ENCODE peak calls at places on chromosome 5, in seven cellular contexts. Q is SK-N-SH, D is GM23248, F is OCI-LY7, O is neural progenitor cell, P is hepatocyte, N is PC-3. S is an unnamed sample. For H3K9me3, the result is how much of the 10 kb centered on the place peaks cover.

GRCh38 chr5:157366741-157367684 is 93.0 kb upstream of the NIPAL4 start:
- DNase-seq in Q (peak), D (peak), F (peak), O (peak), P (peak), N (peak), S (no peak)

GRCh38 chr5:56807698-56808097 is 7.7 kb upstream of the MAP3K1 start:
- DNase-seq in Q (no peak), D (no peak), F (no peak), O (no peak), P (no peak), N (no peak), S (no peak)

GRCh38 chr5:135208555-135209494 is 174.8 kb upstream of the PITX1 start:
- DNase-seq in Q (no peak), D (peak), F (no peak), O (no peak), P (peak), N (peak), S (no peak)

GRCh38 chr5:168552146-168552545 is 23.0 kb downstream of the FBLL1 start:
- DNase-seq in Q (no peak), D (peak), F (no peak), O (no peak), P (no peak), N (peak), S (no peak)

GRCh38 chr5:6631441-6631840 is 1.4 kb downstream of the NSUN2 start:
- DNase-seq in Q (no peak), D (peak), F (no peak), O (no peak), P (no peak), N (peak), S (no peak)

GRCh38 chr5:28301676-28302075 is 1263.3 kb upstream of the CDH9 start:
- DNase-seq in Q (no peak), D (peak), F (no peak), O (no peak), P (peak), N (peak), S (no peak)

GRCh38 chr5:169416583-169417196 is 115.8 kb upstream of the SLIT3 start:
- DNase-seq in Q (no peak), D (peak), F (no peak), O (peak), P (peak), N (no peak), S (peak)

GRCh38 chr5:169942181-169942580 is 38.1 kb downstream of the INSYN2B start:
- DNase-seq in Q (no peak), D (peak), F (no peak), O (no peak), P (no peak), N (no peak), S (no peak)

GRCh38 chr5:151036556-151036955 is 16.2 kb downstream of the GPX3 start:
- DNase-seq in Q (no peak), D (no peak), F (no peak), O (no peak), P (no peak), N (no peak), S (no peak)

GRCh38 chr5:122775713-122776084 is 819 bp downstream of the SNX2 start:
- DNase-seq in Q (peak), D (no peak), F (peak), O (no peak), P (no peak), N (peak), S (no peak)

DNA sequence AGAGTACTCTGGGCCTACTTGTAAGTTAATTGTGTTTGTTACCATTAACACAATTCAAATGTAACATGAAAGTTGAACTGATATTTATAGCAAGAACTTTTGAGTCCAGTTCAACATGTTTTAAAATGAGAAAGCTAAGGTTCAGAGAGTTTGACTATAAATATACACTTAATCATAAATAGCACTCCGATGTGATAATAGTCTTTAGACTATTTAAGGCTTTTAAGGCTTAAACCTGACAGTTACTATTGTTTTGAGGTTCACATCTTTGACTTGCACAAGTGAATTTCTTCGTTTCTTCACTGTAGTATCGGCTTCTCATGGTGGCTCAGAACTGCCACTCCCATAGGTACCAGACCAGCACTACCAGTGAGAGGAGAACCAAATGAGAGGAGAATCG is 42.4 kb downstream of the ZNF608 start:
- DNase-seq in Q (no peak), D (no peak), F (no peak), O (no peak), P (no peak), N (no peak), S (no peak)
- H3K4me2 ChIP-seq in Q (no peak), D (no peak), F (peak), O (no peak), P (no peak), N (no peak), S (no peak)

DNA sequence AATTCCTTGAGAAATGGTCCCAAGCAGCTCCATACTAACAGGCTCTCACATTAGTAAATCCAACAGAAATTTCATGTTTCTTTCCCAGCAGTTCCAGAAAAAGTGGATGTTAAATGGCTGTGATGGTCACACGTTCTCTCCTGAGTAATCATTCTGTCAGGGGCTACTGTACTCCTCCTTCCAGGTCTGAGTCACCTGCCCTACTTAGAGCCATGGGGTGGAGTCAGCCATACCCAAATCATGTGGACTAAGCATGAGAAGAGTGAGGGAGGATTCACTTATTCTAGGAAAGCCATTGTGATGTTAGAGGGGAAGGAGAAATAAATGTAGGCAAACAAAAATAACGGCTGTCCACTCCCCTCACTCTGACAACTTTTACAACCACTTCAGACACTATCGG is 547.2 kb downstream of the CSNK1G3 start:
- DNase-seq in Q (no peak), D (peak), F (no peak), O (no peak), P (no peak), N (peak), S (no peak)
- H3K9me3 ChIP-seq in Q (under half), D (under half), F (under half), O (under half), P (under half), N (under half), S (under half)

GRCh38 chr5:2780421-2781171 is 29.1 kb upstream of the IRX2 start:
- DNase-seq in Q (no peak), D (no peak), F (no peak), O (no peak), P (peak), N (peak), S (peak)
- TF ChIP-seq EZH2phosphoT487 in Q (no peak), D (no peak), F (no peak), O (no peak), P (no peak), N (no peak), S (no peak)

GRCh38 chr5:10586008-10586407 is 22.1 kb downstream of the ANKRD33B start:
- DNase-seq in Q (no peak), D (no peak), F (no peak), O (no peak), P (no peak), N (no peak), S (no peak)

GRCh38 chr5:10590226-10591047 is 26.6 kb downstream of the ANKRD33B start:
- DNase-seq in Q (peak), D (peak), F (no peak), O (peak), P (no peak), N (peak), S (no peak)

GRCh38 chr5:10588779-10589447 is 25.0 kb downstream of the ANKRD33B start:
- DNase-seq in Q (no peak), D (no peak), F (no peak), O (no peak), P (no peak), N (no peak), S (no peak)

GRCh38 chr5:10591159-10591558 is 27.3 kb downstream of the ANKRD33B start:
- DNase-seq in Q (no peak), D (no peak), F (no peak), O (no peak), P (no peak), N (no peak), S (no peak)

GRCh38 chr5:10588109-10588775 is 24.4 kb downstream of the ANKRD33B start:
- DNase-seq in Q (no peak), D (no peak), F (no peak), O (no peak), P (no peak), N (no peak), S (no peak)
- H3K4me2 ChIP-seq in Q (no peak), D (no peak), F (no peak), O (no peak), P (no peak), N (no peak), S (no peak)

DNA sequence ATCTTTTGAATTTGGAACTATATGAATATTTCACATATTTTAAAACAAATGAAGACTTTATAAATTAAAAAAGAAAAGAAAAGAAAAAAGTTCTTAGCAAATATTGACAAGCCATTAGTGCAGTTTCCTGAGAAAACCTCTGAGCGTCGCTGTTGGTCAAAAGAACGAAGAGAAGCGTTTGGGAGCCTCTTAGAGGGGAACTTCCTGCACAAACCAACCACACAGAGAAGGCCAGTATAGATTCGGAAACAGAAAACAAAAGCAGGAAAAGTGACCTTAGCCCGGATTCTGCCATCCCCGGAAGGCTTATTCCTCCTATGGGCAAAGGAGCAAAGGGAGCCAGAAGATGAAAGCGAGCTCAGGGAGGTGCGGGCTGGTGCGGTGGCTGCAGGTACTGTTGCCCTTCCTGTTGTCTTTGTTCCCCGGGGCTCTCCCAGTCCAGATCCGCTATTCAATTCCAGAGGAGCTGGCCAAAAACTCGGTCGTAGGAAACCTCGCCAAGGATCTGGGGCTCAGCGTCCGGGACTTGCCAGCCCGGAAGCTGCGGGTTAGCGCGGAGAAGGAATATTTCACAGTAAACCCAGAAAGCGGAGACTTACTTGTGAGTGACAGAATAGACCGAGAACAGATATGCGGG is at the start of gene PCDHGB2:
- DNase-seq in Q (peak), D (peak), F (peak), O (peak), P (no peak), N (peak), S (peak)
- H3K9me3 ChIP-seq in Q (under half), D (under half), F (under half), O (under half), P (under half), N (under half), S (under half)

DNA sequence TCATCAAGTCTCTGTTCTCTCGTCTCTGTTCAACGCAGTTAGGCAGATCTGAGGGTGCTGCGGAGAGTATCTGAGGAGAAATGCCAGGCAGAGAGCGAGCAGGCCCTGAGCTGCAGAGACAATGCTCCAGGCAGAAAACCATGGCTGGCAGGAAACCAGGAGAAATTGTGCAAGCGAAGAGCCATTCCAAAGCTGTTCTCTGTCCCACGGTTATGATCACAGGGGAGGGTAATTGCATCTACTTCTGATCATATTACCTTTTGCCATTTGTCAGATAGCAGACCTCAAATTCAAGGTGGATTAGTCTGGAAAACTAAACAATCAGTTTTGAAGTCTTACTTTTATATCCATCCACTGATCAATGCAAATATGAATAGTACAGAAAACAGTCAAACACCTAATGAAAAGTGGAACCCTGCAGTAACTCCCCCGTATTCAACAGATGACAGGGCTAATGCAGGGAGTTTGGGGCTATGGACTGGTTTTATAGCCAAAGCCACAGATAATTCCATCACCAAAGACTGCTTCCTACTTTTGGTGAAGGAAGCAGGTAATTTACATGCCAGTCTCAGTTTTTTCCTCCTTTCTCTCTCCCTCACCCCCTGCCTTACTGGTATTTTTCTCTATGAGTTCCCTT is 228.0 kb downstream of the DCP2 start:
- DNase-seq in Q (peak), D (peak), F (no peak), O (no peak), P (no peak), N (peak), S (no peak)
- TF ChIP-seq EZH2phosphoT487 in Q (no peak), D (no peak), F (no peak), O (no peak), P (no peak), N (no peak), S (no peak)

DNA sequence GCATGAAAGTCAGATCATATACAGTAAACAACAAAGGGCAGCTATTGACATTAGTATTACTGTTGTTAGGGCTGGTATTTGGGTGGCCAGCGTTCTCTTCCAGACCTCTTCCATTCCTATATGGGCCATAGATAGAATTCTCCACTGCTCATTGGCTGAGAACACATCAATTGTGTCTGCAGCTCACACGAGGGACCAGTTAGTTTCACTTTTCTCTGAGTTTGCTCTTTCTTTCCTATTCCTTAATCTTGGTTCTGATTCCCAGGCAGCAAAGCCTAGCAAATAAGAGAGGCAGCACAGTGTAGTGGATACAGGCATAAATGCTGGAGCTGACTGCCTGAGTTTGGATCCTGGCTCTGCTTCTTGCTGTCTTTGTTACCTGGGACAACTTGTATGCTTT is 476.4 kb downstream of the SPOCK1 start:
- DNase-seq in Q (no peak), D (no peak), F (no peak), O (no peak), P (no peak), N (no peak), S (no peak)
- H3K4me2 ChIP-seq in Q (peak), D (no peak), F (peak), O (no peak), P (no peak), N (no peak), S (no peak)

GRCh38 chr5:141269195-141269594 is 24.0 kb downstream of the PCDHB15 start:
- DNase-seq in Q (no peak), D (no peak), F (no peak), O (no peak), P (no peak), N (no peak), S (no peak)
- H3K9me3 ChIP-seq in Q (under half), D (under half), F (under half), O (under half), P (half or more), N (under half), S (under half)

DNA sequence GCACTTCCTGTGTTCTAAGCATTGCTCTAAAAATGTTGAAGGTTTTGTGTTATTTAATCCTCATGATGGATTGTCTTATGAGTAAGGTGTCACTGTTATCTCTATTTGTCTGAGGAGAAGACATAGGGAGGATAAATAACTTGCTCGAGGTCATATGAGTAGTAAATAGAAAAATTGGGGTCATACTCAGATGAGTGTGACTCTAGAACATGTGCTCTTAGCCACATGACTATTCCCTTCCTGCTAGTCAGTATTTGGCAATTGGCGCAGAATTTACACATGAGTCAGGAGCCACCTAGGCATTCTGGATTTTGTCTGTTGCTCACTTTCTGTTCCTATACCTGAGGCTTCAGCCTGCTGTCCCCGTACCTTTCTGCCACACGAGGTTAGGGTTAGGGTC is 234.6 kb upstream of the CD180 start:
- DNase-seq in Q (no peak), D (peak), F (no peak), O (no peak), P (no peak), N (peak), S (no peak)
- TF ChIP-seq EZH2phosphoT487 in Q (no peak), D (no peak), F (no peak), O (no peak), P (no peak), N (no peak), S (no peak)

DNA sequence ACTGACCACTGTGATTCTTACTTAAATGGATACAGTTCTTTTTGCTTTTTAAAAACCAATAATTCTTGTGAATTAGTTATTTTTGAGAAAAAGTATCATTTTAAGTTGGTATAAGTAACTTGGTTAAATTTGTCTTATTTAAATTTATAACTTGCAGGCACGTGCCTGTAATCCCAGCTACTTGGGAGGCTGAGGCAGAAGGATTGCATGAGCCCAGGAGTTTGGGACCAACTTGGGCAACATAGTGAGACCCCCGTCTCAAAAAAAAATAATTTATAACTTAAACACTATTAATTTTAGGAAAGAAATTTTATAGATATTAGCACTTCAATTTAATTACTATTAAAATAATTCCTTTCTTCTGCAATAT is 5.0 kb downstream of the CPEB4 start:
- DNase-seq in Q (no peak), D (no peak), F (no peak), O (no peak), P (no peak), N (no peak), S (no peak)
- H3K4me2 ChIP-seq in Q (peak), D (peak), F (peak), O (no peak), P (peak), N (peak), S (peak)

S was measured in MM.1S.